ENCODE peak calls at places on chromosomes 2 and 18, in seven cellular contexts. One of them, this sample, is unnamed.

GRCh38 chr2:95277246-95277906 is 3.1 kb downstream of the PROM2 start:
- DNase-seq in tibial artery: no peak
- DNase-seq in body of pancreas: peak; percentile 83
- DNase-seq in A549: no peak
- DNase-seq in fibroblast of the aortic adventitia: no peak
- DNase-seq in fibroblast of pulmonary artery: no peak
- DNase-seq in uterus: no peak
- DNase-seq in this sample: no peak

GRCh38 chr2:8719528-8719927 is 37.7 kb downstream of the ID2 start:
- DNase-seq in tibial artery: no peak
- DNase-seq in body of pancreas: no peak
- DNase-seq in A549: no peak
- DNase-seq in fibroblast of the aortic adventitia: peak; percentile 3
- DNase-seq in fibroblast of pulmonary artery: no peak
- DNase-seq in uterus: no peak
- DNase-seq in this sample: peak; percentile 52

GRCh38 chr2:133365117-133365516 is 203.1 kb downstream of the NCKAP5 start:
- DNase-seq in tibial artery: no peak
- DNase-seq in body of pancreas: no peak
- DNase-seq in A549: no peak
- DNase-seq in fibroblast of the aortic adventitia: peak; percentile 62
- DNase-seq in fibroblast of pulmonary artery: peak; percentile 9
- DNase-seq in uterus: no peak
- DNase-seq in this sample: peak; percentile 14

GRCh38 chr2:15875969-15876705 is 64.2 kb upstream of the MYCN start:
- DNase-seq in tibial artery: no peak
- DNase-seq in body of pancreas: no peak
- DNase-seq in A549: no peak
- DNase-seq in fibroblast of the aortic adventitia: no peak
- DNase-seq in fibroblast of pulmonary artery: no peak
- DNase-seq in uterus: no peak
- DNase-seq in this sample: no peak

GRCh38 chr2:20582600-20583221 is 68.2 kb downstream of the HS1BP3 start:
- DNase-seq in tibial artery: no peak
- DNase-seq in body of pancreas: no peak
- DNase-seq in A549: no peak
- DNase-seq in fibroblast of the aortic adventitia: no peak
- DNase-seq in fibroblast of pulmonary artery: no peak
- DNase-seq in uterus: no peak
- DNase-seq in this sample: no peak

GRCh38 chr2:5691659-5692529 is at the start of gene SOX11:
- DNase-seq in tibial artery: no peak
- DNase-seq in body of pancreas: peak; percentile 23
- DNase-seq in A549: no peak
- DNase-seq in fibroblast of the aortic adventitia: no peak
- DNase-seq in fibroblast of pulmonary artery: peak; percentile 56
- DNase-seq in uterus: no peak
- DNase-seq in this sample: peak; percentile 94

GRCh38 chr2:136238214-136238551 is 120.2 kb upstream of the CXCR4 start:
- DNase-seq in tibial artery: peak; percentile 44
- DNase-seq in body of pancreas: no peak
- DNase-seq in A549: no peak
- DNase-seq in fibroblast of the aortic adventitia: peak; percentile 76
- DNase-seq in fibroblast of pulmonary artery: peak; percentile 44
- DNase-seq in uterus: no peak
- DNase-seq in this sample: peak; percentile 30

GRCh38 chr18:79945118-79946042 is 6.1 kb downstream of the SLC66A2 start:
- DNase-seq in tibial artery: no peak
- DNase-seq in body of pancreas: no peak
- DNase-seq in A549: no peak
- DNase-seq in fibroblast of the aortic adventitia: no peak
- DNase-seq in fibroblast of pulmonary artery: no peak
- DNase-seq in uterus: no peak
- DNase-seq in this sample: no peak

GRCh38 chr18:47944972-47945843 is 14.7 kb upstream of the SMAD2 start:
- DNase-seq in tibial artery: no peak
- DNase-seq in body of pancreas: no peak
- DNase-seq in A549: peak; percentile 32
- DNase-seq in fibroblast of the aortic adventitia: peak; percentile 55
- DNase-seq in fibroblast of pulmonary artery: peak; percentile 64
- DNase-seq in uterus: no peak
- DNase-seq in this sample: peak; percentile 54

GRCh38 chr2:6290212-6290611 is 575.5 kb downstream of the CMPK2 start:
- DNase-seq in tibial artery: no peak
- DNase-seq in body of pancreas: no peak
- DNase-seq in A549: no peak
- DNase-seq in fibroblast of the aortic adventitia: no peak
- DNase-seq in fibroblast of pulmonary artery: no peak
- DNase-seq in uterus: no peak
- DNase-seq in this sample: no peak

GRCh38 chr2:9089831-9090230 is 86.3 kb upstream of the MBOAT2 start:
- DNase-seq in tibial artery: no peak
- DNase-seq in body of pancreas: no peak
- DNase-seq in A549: no peak
- DNase-seq in fibroblast of the aortic adventitia: peak; percentile 55
- DNase-seq in fibroblast of pulmonary artery: peak; percentile 52
- DNase-seq in uterus: no peak
- DNase-seq in this sample: peak; percentile 34

GRCh38 chr2:42979416-42979869 is 187.1 kb upstream of the HAAO start:
- DNase-seq in tibial artery: no peak
- DNase-seq in body of pancreas: peak; percentile 92
- DNase-seq in A549: peak; percentile 77
- DNase-seq in fibroblast of the aortic adventitia: no peak
- DNase-seq in fibroblast of pulmonary artery: no peak
- DNase-seq in uterus: peak; percentile 6
- DNase-seq in this sample: no peak

GRCh38 chr2:182540236-182540635 is 113.4 kb upstream of the PDE1A start:
- DNase-seq in tibial artery: no peak
- DNase-seq in body of pancreas: no peak
- DNase-seq in A549: no peak
- DNase-seq in fibroblast of the aortic adventitia: no peak
- DNase-seq in fibroblast of pulmonary artery: peak; percentile 35
- DNase-seq in uterus: no peak
- DNase-seq in this sample: peak; percentile 22

GRCh38 chr2:160339291-160339690 is 139.2 kb upstream of the ITGB6 start:
- DNase-seq in tibial artery: no peak
- DNase-seq in body of pancreas: no peak
- DNase-seq in A549: no peak
- DNase-seq in fibroblast of the aortic adventitia: no peak
- DNase-seq in fibroblast of pulmonary artery: no peak
- DNase-seq in uterus: no peak
- DNase-seq in this sample: no peak

GRCh38 chr2:148989882-148990493 is 48.5 kb upstream of the LYPD6B start:
- DNase-seq in tibial artery: peak; percentile 61
- DNase-seq in body of pancreas: peak; percentile 71
- DNase-seq in A549: peak; percentile 84
- DNase-seq in fibroblast of the aortic adventitia: peak; percentile 89
- DNase-seq in fibroblast of pulmonary artery: peak; percentile 91
- DNase-seq in uterus: peak; percentile 69
- DNase-seq in this sample: peak; percentile 95

GRCh38 chr18:59744271-59744721 is 47.1 kb upstream of the CCBE1 start:
- DNase-seq in tibial artery: no peak
- DNase-seq in body of pancreas: no peak
- DNase-seq in A549: peak; percentile 54
- DNase-seq in fibroblast of the aortic adventitia: peak; percentile 95
- DNase-seq in fibroblast of pulmonary artery: peak; percentile 88
- DNase-seq in uterus: no peak
- DNase-seq in this sample: peak; percentile 93

DNA sequence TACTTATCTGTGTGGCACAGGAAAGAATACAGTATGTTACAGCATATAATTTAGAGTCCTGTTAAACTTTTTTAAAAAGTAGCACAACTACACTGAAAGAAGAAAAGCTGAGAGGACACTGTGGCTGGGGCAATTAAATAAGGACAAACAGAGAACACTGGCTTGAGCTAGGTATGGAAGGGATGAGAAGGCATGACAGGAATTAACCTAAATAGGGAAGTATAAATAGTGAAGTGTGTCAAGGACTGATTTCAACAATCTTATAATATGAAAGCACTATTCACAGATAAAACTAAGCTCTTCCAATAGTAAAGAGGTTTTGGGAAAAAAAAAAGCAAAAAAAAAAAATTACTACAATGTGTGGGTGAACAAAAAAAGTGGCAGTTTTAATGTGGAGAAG is 45.6 kb downstream of the PPP3R1 start:
- DNase-seq in tibial artery: no peak
- DNase-seq in body of pancreas: no peak
- DNase-seq in A549: no peak
- DNase-seq in fibroblast of the aortic adventitia: no peak
- DNase-seq in fibroblast of pulmonary artery: no peak
- DNase-seq in uterus: no peak
- DNase-seq in this sample: no peak
- TF ChIP-seq CTCF in tibial artery: no peak
- TF ChIP-seq CTCF in body of pancreas: no peak
- TF ChIP-seq CTCF in A549: no peak
- TF ChIP-seq CTCF in fibroblast of the aortic adventitia: no peak
- TF ChIP-seq CTCF in fibroblast of pulmonary artery: no peak
- TF ChIP-seq CTCF in uterus: no peak
- TF ChIP-seq CTCF in this sample: no peak

DNA sequence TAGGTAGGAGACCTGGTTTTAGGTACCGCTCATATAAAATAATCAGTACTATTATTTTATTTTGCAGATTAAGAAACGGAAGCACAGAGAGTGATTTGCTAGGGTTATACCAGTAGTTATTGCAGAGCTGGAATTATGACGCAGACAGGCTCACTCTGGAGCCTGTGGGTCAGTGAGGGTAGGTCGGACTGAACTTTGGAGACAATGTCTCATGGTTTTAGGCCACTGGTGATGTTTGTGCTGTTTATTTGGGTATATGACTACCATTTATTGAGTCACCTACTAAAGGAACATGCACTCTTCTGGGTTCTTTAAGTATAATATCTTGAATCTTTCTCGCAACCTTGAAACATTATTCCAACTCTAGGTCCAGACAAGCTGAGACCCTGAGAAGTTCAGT is 33.5 kb upstream of the IL1R1 start:
- DNase-seq in tibial artery: no peak
- DNase-seq in body of pancreas: no peak
- DNase-seq in A549: no peak
- DNase-seq in fibroblast of the aortic adventitia: peak; percentile 41
- DNase-seq in fibroblast of pulmonary artery: peak; percentile 16
- DNase-seq in uterus: no peak
- DNase-seq in this sample: peak; percentile 62
- H3K4me3 ChIP-seq in tibial artery: no peak overlapping the region
- H3K4me3 ChIP-seq in body of pancreas: no peak overlapping the region
- H3K4me3 ChIP-seq in A549: no peak overlapping the region
- H3K4me3 ChIP-seq in fibroblast of the aortic adventitia: peak overlapping the region; percentile 59
- H3K4me3 ChIP-seq in fibroblast of pulmonary artery: peak overlapping the region; percentile 54
- H3K4me3 ChIP-seq in uterus: no peak overlapping the region
- H3K4me3 ChIP-seq in this sample: no peak overlapping the region

GRCh38 chr2:234291765-234292204 is 205.1 kb downstream of the ARL4C start:
- DNase-seq in tibial artery: no peak
- DNase-seq in body of pancreas: peak; percentile 77
- DNase-seq in A549: peak; percentile 63
- DNase-seq in fibroblast of the aortic adventitia: peak; percentile 85
- DNase-seq in fibroblast of pulmonary artery: peak; percentile 84
- DNase-seq in uterus: no peak
- DNase-seq in this sample: peak; percentile 81

GRCh38 chr2:234292205-234292954 is 204.5 kb downstream of the ARL4C start:
- DNase-seq in tibial artery: no peak
- DNase-seq in body of pancreas: no peak
- DNase-seq in A549: no peak
- DNase-seq in fibroblast of the aortic adventitia: peak; percentile 68
- DNase-seq in fibroblast of pulmonary artery: peak; percentile 86
- DNase-seq in uterus: no peak
- DNase-seq in this sample: peak; percentile 44

GRCh38 chr2:234290671-234291070 is 206.2 kb downstream of the ARL4C start:
- DNase-seq in tibial artery: no peak
- DNase-seq in body of pancreas: peak; percentile 24
- DNase-seq in A549: no peak
- DNase-seq in fibroblast of the aortic adventitia: no peak
- DNase-seq in fibroblast of pulmonary artery: no peak
- DNase-seq in uterus: no peak
- DNase-seq in this sample: no peak

GRCh38 chr2:234292955-234293228 is 204.0 kb downstream of the ARL4C start:
- DNase-seq in tibial artery: no peak
- DNase-seq in body of pancreas: no peak
- DNase-seq in A549: no peak
- DNase-seq in fibroblast of the aortic adventitia: no peak
- DNase-seq in fibroblast of pulmonary artery: no peak
- DNase-seq in uterus: no peak
- DNase-seq in this sample: no peak

GRCh38 chr2:234293973-234294372 is 202.9 kb downstream of the ARL4C start:
- DNase-seq in tibial artery: no peak
- DNase-seq in body of pancreas: no peak
- DNase-seq in A549: no peak
- DNase-seq in fibroblast of the aortic adventitia: no peak
- DNase-seq in fibroblast of pulmonary artery: no peak
- DNase-seq in uterus: no peak
- DNase-seq in this sample: no peak
- TF ChIP-seq CTCF in tibial artery: no peak
- TF ChIP-seq CTCF in body of pancreas: no peak
- TF ChIP-seq CTCF in A549: no peak
- TF ChIP-seq CTCF in fibroblast of the aortic adventitia: no peak
- TF ChIP-seq CTCF in fibroblast of pulmonary artery: no peak
- TF ChIP-seq CTCF in uterus: no peak
- TF ChIP-seq CTCF in this sample: peak; percentile 26

DNA sequence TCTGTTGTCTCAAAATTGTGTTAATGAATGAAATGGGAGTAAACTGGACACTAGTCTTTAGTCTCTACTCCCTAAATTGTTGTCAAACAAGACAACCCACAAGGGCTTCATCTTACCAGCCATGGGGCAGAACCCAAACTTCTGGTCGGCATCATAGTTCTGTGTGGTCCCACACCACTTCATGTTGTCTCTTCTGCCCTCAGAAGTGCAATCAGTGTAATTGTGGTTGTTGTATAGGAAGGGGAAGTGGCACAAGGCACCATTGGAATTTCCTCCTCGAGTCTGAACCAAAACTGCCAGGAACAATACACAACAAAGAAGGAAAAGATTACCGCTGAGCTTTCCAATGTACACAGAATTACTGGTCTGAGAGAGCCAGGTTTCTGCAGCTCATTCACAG is 12.6 kb downstream of the FN1 start:
- DNase-seq in tibial artery: no peak
- DNase-seq in body of pancreas: no peak
- DNase-seq in A549: no peak
- DNase-seq in fibroblast of the aortic adventitia: peak; percentile 42
- DNase-seq in fibroblast of pulmonary artery: peak; percentile 60
- DNase-seq in uterus: no peak
- DNase-seq in this sample: peak; percentile 65
- H3K4me3 ChIP-seq in tibial artery: no peak overlapping the region
- H3K4me3 ChIP-seq in body of pancreas: no peak overlapping the region
- H3K4me3 ChIP-seq in A549: no peak overlapping the region
- H3K4me3 ChIP-seq in fibroblast of the aortic adventitia: peak overlapping the region; percentile 36
- H3K4me3 ChIP-seq in fibroblast of pulmonary artery: peak overlapping the region; percentile 21
- H3K4me3 ChIP-seq in uterus: no peak overlapping the region
- H3K4me3 ChIP-seq in this sample: peak overlapping the region; percentile 45

GRCh38 chr2:172783091-172783898 is 47.6 kb downstream of the RAPGEF4 start:
- DNase-seq in tibial artery: no peak
- DNase-seq in body of pancreas: peak; percentile 29
- DNase-seq in A549: peak; percentile 14
- DNase-seq in fibroblast of the aortic adventitia: peak; percentile 82
- DNase-seq in fibroblast of pulmonary artery: peak; percentile 77
- DNase-seq in uterus: no peak
- DNase-seq in this sample: peak; percentile 91
- TF ChIP-seq CTCF in tibial artery: no peak
- TF ChIP-seq CTCF in body of pancreas: no peak
- TF ChIP-seq CTCF in A549: no peak
- TF ChIP-seq CTCF in fibroblast of the aortic adventitia: peak; percentile 28
- TF ChIP-seq CTCF in fibroblast of pulmonary artery: peak; percentile 13
- TF ChIP-seq CTCF in uterus: no peak
- TF ChIP-seq CTCF in this sample: peak; percentile 20

This sample was measured in choroid plexus epithelial cell.